ENCODE peak calls at places on chromosomes 12 and 14, in five cellular contexts. One of them, this sample, is unnamed.
A peak's percentile ranks its signal among the peaks of the same experiment; 100 is the strongest.

GRCh38 chr14:50520947-50521815 is 11.2 kb downstream of the MAP4K5 start:
- DNase-seq in HepG2: no peak
- DNase-seq in K562: no peak
- DNase-seq in HEK293T: no peak
- DNase-seq in GM12878: peak; percentile 56
- DNase-seq in this sample: no peak

GRCh38 chr12:74339211-74339610 is 198.4 kb upstream of the ATXN7L3B start:
- DNase-seq in HepG2: no peak
- DNase-seq in K562: no peak
- DNase-seq in GM12878: no peak
- DNase-seq in HEK293T: no peak
- DNase-seq in this sample: no peak

GRCh38 chr12:57832966-57833365 is 13.6 kb downstream of the CTDSP2 start:
- DNase-seq in GM12878: no peak
- DNase-seq in HEK293T: no peak
- DNase-seq in K562: no peak
- DNase-seq in HepG2: no peak
- DNase-seq in this sample: no peak

GRCh38 chr12:9701380-9702154 is 31.3 kb downstream of the CLECL1 start:
- DNase-seq in K562: no peak
- DNase-seq in HepG2: no peak
- DNase-seq in GM12878: no peak
- DNase-seq in HEK293T: no peak
- DNase-seq in this sample: no peak

GRCh38 chr14:96249016-96249415 is 7.0 kb upstream of the BDKRB1 start:
- DNase-seq in HEK293T: no peak
- DNase-seq in K562: no peak
- DNase-seq in HepG2: no peak
- DNase-seq in GM12878: no peak
- DNase-seq in this sample: no peak

GRCh38 chr12:29389295-29389919 is 8.4 kb upstream of the ERGIC2 start:
- DNase-seq in HepG2: no peak
- DNase-seq in GM12878: no peak
- DNase-seq in HEK293T: no peak
- DNase-seq in K562: no peak
- DNase-seq in this sample: no peak

GRCh38 chr12:75783093-75783877 is 248.3 kb downstream of the PHLDA1 start:
- DNase-seq in GM12878: no peak
- DNase-seq in K562: no peak
- DNase-seq in HEK293T: no peak
- DNase-seq in HepG2: no peak
- DNase-seq in this sample: no peak

GRCh38 chr12:71045781-71046180 is 112.0 kb downstream of the TSPAN8 start:
- DNase-seq in HEK293T: no peak
- DNase-seq in K562: no peak
- DNase-seq in HepG2: no peak
- DNase-seq in GM12878: no peak
- DNase-seq in this sample: no peak

GRCh38 chr12:46153267-46153872 is 115.5 kb downstream of the SLC38A1 start:
- DNase-seq in K562: peak; percentile 16
- DNase-seq in HEK293T: peak; percentile 20
- DNase-seq in HepG2: peak; percentile 7
- DNase-seq in GM12878: no peak
- DNase-seq in this sample: peak; percentile 20

GRCh38 chr12:124523071-124523470 is 44.3 kb downstream of the NCOR2 start:
- DNase-seq in GM12878: no peak
- DNase-seq in HEK293T: no peak
- DNase-seq in K562: no peak
- DNase-seq in HepG2: no peak
- DNase-seq in this sample: no peak

GRCh38 chr12:80513211-80513610 is 69.2 kb downstream of the PTPRQ start:
- DNase-seq in HepG2: no peak
- DNase-seq in HEK293T: no peak
- DNase-seq in GM12878: no peak
- DNase-seq in K562: no peak
- DNase-seq in this sample: peak; percentile 1

GRCh38 chr12:47938093-47938492 is 25.3 kb upstream of the TMEM106C start:
- DNase-seq in HepG2: no peak
- DNase-seq in HEK293T: no peak
- DNase-seq in GM12878: no peak
- DNase-seq in K562: no peak
- DNase-seq in this sample: no peak

GRCh38 chr14:100827751-100828447 is 2.0 kb downstream of the MEG3 start:
- DNase-seq in GM12878: no peak
- DNase-seq in HepG2: no peak
- DNase-seq in HEK293T: no peak
- DNase-seq in K562: peak; percentile 20
- DNase-seq in this sample: no peak

GRCh38 chr14:74275265-74275841 is 27.4 kb downstream of the ABCD4 start:
- DNase-seq in HEK293T: no peak
- DNase-seq in K562: peak; percentile 48
- DNase-seq in GM12878: no peak
- DNase-seq in HepG2: no peak
- DNase-seq in this sample: no peak

GRCh38 chr12:50985322-50985721 is 33.0 kb downstream of the HIGD1C start:
- DNase-seq in GM12878: no peak
- DNase-seq in K562: no peak
- DNase-seq in HepG2: peak; percentile 25
- DNase-seq in HEK293T: no peak
- DNase-seq in this sample: no peak

GRCh38 chr12:29756741-29757390 is 26.9 kb downstream of the TMTC1 start:
- DNase-seq in K562: no peak
- DNase-seq in HepG2: no peak
- DNase-seq in GM12878: no peak
- DNase-seq in HEK293T: no peak
- DNase-seq in this sample: no peak

GRCh38 chr12:97716356-97716755 is 253.8 kb downstream of the RMST start:
- DNase-seq in GM12878: no peak
- DNase-seq in HEK293T: peak; percentile 19
- DNase-seq in K562: no peak
- DNase-seq in HepG2: peak; percentile 9
- DNase-seq in this sample: peak; percentile 32

GRCh38 chr12:90947869-90948268 is 7.1 kb downstream of the CCER1 start:
- DNase-seq in K562: no peak
- DNase-seq in HEK293T: no peak
- DNase-seq in HepG2: no peak
- DNase-seq in GM12878: no peak
- DNase-seq in this sample: no peak

GRCh38 chr12:90953956-90954421 is 987 bp downstream of the CCER1 start:
- DNase-seq in HepG2: peak; percentile 38
- DNase-seq in HEK293T: no peak
- DNase-seq in K562: peak; percentile 72
- DNase-seq in GM12878: no peak
- DNase-seq in this sample: no peak

GRCh38 chr12:90954428-90954827 is 548 bp downstream of the CCER1 start:
- DNase-seq in HepG2: no peak
- DNase-seq in HEK293T: no peak
- DNase-seq in K562: no peak
- DNase-seq in GM12878: no peak
- DNase-seq in this sample: no peak

GRCh38 chr12:90954921-90955320 is at the start of gene CCER1:
- DNase-seq in GM12878: no peak
- DNase-seq in K562: no peak
- DNase-seq in HEK293T: no peak
- DNase-seq in HepG2: no peak
- DNase-seq in this sample: peak; percentile 10

DNA sequence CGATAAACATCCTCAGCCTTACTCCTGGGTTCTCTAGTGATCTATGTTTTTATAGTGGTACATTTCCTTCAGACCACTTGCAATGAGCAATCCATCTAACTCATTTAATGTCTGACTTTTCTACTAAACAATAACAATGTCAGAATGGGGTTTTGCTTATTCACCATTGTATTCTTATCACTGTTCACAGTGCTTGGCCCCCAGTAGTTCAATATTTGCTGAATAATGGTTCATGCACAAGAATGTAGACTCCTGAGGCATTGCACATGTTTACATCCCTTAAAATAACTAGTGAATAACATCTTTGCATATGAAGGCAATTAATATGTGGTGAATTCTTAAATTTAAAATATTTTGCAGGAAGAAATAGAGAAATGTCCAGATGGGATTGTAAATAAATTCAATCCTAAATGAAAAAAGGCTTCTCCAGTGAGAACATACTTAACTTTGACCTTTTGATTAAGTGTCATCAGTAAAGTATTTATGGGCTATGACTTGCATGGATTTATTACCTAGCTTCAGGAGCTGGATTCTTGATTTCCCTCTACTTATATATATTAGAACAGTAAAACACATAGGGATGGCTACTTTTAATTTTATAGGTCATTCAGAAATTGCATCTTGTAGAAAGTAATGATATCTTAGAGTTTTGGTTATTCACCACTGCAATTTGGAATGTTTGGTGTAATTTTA is 3.4 kb downstream of the CCER1 start:
- DNase-seq in K562: no peak
- DNase-seq in GM12878: no peak
- DNase-seq in HEK293T: no peak
- DNase-seq in HepG2: no peak
- DNase-seq in this sample: no peak
- TF ChIP-seq FOXM1 in K562: no peak
- TF ChIP-seq FOXM1 in GM12878: no peak
- TF ChIP-seq FOXM1 in HEK293T: no peak
- TF ChIP-seq FOXM1 in HepG2: no peak
- TF ChIP-seq FOXM1 in this sample: no peak

GRCh38 chr14:55928316-55928715 is 189.9 kb upstream of the PELI2 start:
- DNase-seq in HEK293T: no peak
- DNase-seq in GM12878: no peak
- DNase-seq in HepG2: no peak
- DNase-seq in K562: no peak
- DNase-seq in this sample: no peak
- TF ChIP-seq FOXM1 in HEK293T: no peak
- TF ChIP-seq FOXM1 in GM12878: no peak
- TF ChIP-seq FOXM1 in HepG2: no peak
- TF ChIP-seq FOXM1 in K562: no peak
- TF ChIP-seq FOXM1 in this sample: no peak

GRCh38 chr12:65466906-65467305 is 188.4 kb downstream of the MSRB3 start:
- DNase-seq in GM12878: no peak
- DNase-seq in HEK293T: no peak
- DNase-seq in K562: no peak
- DNase-seq in HepG2: no peak
- DNase-seq in this sample: no peak

GRCh38 chr12:65470261-65470660 is 191.8 kb downstream of the MSRB3 start:
- DNase-seq in HepG2: no peak
- DNase-seq in HEK293T: no peak
- DNase-seq in GM12878: no peak
- DNase-seq in K562: no peak
- DNase-seq in this sample: no peak

GRCh38 chr12:65474831-65475230 is 196.3 kb downstream of the MSRB3 start:
- DNase-seq in HepG2: no peak
- DNase-seq in K562: no peak
- DNase-seq in HEK293T: no peak
- DNase-seq in GM12878: no peak
- DNase-seq in this sample: no peak

DNA sequence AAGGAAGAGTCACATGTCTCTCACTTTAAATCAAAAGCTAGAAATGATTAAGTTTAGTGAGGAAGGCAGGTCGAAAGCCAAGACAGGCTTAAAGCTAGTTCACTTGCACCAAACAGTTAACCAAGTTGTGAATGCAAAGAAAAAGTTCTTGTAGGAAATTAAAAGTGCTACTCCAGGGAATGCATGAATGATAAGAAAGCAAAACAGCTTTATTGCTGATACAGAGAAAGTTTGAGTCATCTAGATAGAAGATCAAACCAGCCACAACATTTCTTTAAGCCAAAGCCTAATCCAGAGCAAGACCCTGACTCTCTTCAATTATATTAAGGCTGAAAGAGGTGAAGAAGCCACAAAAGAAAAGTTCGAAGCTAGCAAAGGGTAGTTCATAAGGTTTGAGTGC is 193.6 kb downstream of the MSRB3 start:
- DNase-seq in K562: no peak
- DNase-seq in HEK293T: no peak
- DNase-seq in GM12878: no peak
- DNase-seq in HepG2: no peak
- DNase-seq in this sample: no peak
- TF ChIP-seq FOXM1 in K562: no peak
- TF ChIP-seq FOXM1 in HEK293T: no peak
- TF ChIP-seq FOXM1 in GM12878: no peak
- TF ChIP-seq FOXM1 in HepG2: no peak
- TF ChIP-seq FOXM1 in this sample: no peak

GRCh38 chr12:115916910-115917668 is 360.4 kb downstream of the MED13L start:
- DNase-seq in HEK293T: peak; percentile 81
- DNase-seq in K562: peak; percentile 50
- DNase-seq in HepG2: peak; percentile 13
- DNase-seq in GM12878: no peak
- DNase-seq in this sample: peak; percentile 86
- TF ChIP-seq FOXM1 in HEK293T: no peak
- TF ChIP-seq FOXM1 in K562: no peak
- TF ChIP-seq FOXM1 in HepG2: no peak
- TF ChIP-seq FOXM1 in GM12878: no peak
- TF ChIP-seq FOXM1 in this sample: no peak

GRCh38 chr12:101654442-101654841 is 43.0 kb upstream of the CHPT1 start:
- DNase-seq in K562: no peak
- DNase-seq in HEK293T: no peak
- DNase-seq in HepG2: no peak
- DNase-seq in GM12878: no peak
- DNase-seq in this sample: no peak

GRCh38 chr12:101653503-101653902 is 43.9 kb upstream of the CHPT1 start:
- DNase-seq in K562: no peak
- DNase-seq in HepG2: peak; percentile 97
- DNase-seq in GM12878: no peak
- DNase-seq in HEK293T: no peak
- DNase-seq in this sample: no peak

GRCh38 chr12:101653030-101653429 is 44.4 kb upstream of the CHPT1 start:
- DNase-seq in HepG2: no peak
- DNase-seq in GM12878: no peak
- DNase-seq in K562: peak; percentile 25
- DNase-seq in HEK293T: no peak
- DNase-seq in this sample: no peak

DNA sequence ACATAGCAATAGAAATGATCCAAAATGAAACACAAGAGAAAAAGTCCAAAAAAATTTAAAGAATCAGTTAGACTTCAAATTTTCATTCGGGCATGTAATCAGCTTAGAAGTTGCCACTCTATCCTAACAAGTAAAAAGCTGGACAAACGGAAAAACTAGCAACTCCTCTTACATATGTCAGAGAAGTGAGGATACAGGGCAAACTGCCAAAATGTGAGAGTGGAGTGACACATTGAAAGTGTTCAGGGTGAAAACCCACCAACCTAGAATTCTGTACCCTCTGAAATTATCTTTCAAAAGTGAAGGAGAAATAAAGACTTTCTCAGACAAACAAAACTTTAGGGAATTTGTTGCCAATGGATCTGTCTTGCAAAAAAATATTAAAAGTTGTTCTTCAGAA is 42.0 kb upstream of the CHPT1 start:
- DNase-seq in HepG2: no peak
- DNase-seq in GM12878: no peak
- DNase-seq in K562: no peak
- DNase-seq in HEK293T: no peak
- DNase-seq in this sample: no peak
- TF ChIP-seq FOXM1 in HepG2: no peak
- TF ChIP-seq FOXM1 in GM12878: no peak
- TF ChIP-seq FOXM1 in K562: no peak
- TF ChIP-seq FOXM1 in HEK293T: no peak
- TF ChIP-seq FOXM1 in this sample: no peak

This sample was measured in SK-N-SH.